ENCODE peak calls at places on chromosomes 12 and 14, in ten cellular contexts. G is HepG2, Q is neuronal stem cell, Z is lung, F is cardiac muscle cell, K is A549, T is RWPE2, B is upper lobe of right lung, S is fibroblast of lung, H is dorsolateral prefrontal cortex. M is an unnamed sample.

GRCh38 chr14:99745307-99745951 is 47.8 kb upstream of the EML1 start:
- DNase-seq in S (peak), Z (no peak), B (no peak), F (no peak), Q (no peak), K (no peak), H (no peak), T (no peak), G (no peak), M (no peak)

GRCh38 chr12:79776111-79776510 is 85.3 kb upstream of the PAWR start:
- DNase-seq in S (peak), G (peak), B (no peak), K (no peak), Q (no peak), Z (no peak), H (no peak), T (no peak), F (peak), M (no peak)

GRCh38 chr14:99728231-99728920 is 44.3 kb downstream of the CYP46A1 start:
- DNase-seq in K (no peak), F (no peak), G (no peak), Q (no peak), T (peak), Z (no peak), B (peak), S (no peak), H (peak), M (peak)

GRCh38 chr12:63918788-63919300 is 74.3 kb downstream of the SRGAP1 start:
- DNase-seq in K (peak), B (no peak), G (peak), Z (no peak), T (no peak), Q (no peak), S (peak), F (peak), H (no peak), M (no peak)

GRCh38 chr12:90090929-90091651 is 382.5 kb upstream of the ATP2B1 start:
- DNase-seq in F (peak), S (peak), Q (peak), G (no peak), Z (peak), K (peak), T (peak), B (no peak), H (peak), M (no peak)

GRCh38 chr12:104975621-104976343 is 10.3 kb upstream of the NOPCHAP1 start:
- DNase-seq in Q (no peak), S (peak), H (no peak), Z (no peak), B (no peak), T (no peak), G (no peak), K (no peak), F (peak), M (no peak)

GRCh38 chr14:51079085-51079484 is 15.8 kb downstream of the TRIM9 start:
- DNase-seq in G (no peak), T (no peak), K (no peak), B (no peak), H (no peak), S (no peak), F (peak), Q (no peak), Z (no peak), M (no peak)

GRCh38 chr12:94240171-94240570 is 91.8 kb downstream of the PLXNC1 start:
- DNase-seq in T (no peak), G (no peak), S (no peak), F (no peak), K (no peak), Q (no peak), H (no peak), B (no peak), Z (no peak), M (no peak)

GRCh38 chr14:38964630-38965029 is 138.4 kb downstream of the SEC23A start:
- DNase-seq in G (peak), Q (no peak), H (no peak), B (no peak), S (peak), Z (no peak), K (no peak), F (peak), T (no peak), M (no peak)

GRCh38 chr12:457676-458075 is 2.1 kb upstream of the B4GALNT3 start:
- DNase-seq in K (no peak), S (no peak), F (no peak), H (peak), B (no peak), T (no peak), G (no peak), Q (no peak), Z (no peak), M (no peak)

GRCh38 chr14:74856366-74856765 is 19.6 kb downstream of the PROX2 start:
- DNase-seq in S (no peak), K (no peak), Q (no peak), H (no peak), G (no peak), Z (no peak), F (no peak), B (no peak), T (no peak), M (no peak)

GRCh38 chr14:63993992-63994391 is 141.2 kb downstream of the SYNE2 start:
- DNase-seq in G (no peak), Z (no peak), H (no peak), Q (no peak), S (no peak), T (no peak), K (no peak), F (peak), B (no peak), M (no peak)

GRCh38 chr14:104390221-104390931 is 189.2 kb upstream of the C14orf180 start:
- DNase-seq in S (no peak), B (peak), Q (no peak), F (no peak), K (no peak), Z (no peak), H (peak), G (no peak), T (peak), M (peak)

GRCh38 chr14:74511966-74512365 is 18.4 kb downstream of the ISCA2 start:
- DNase-seq in S (no peak), H (peak), B (peak), Q (no peak), K (no peak), F (no peak), G (no peak), Z (no peak), T (peak), M (peak)

GRCh38 chr12:31008961-31009840 is 64.5 kb upstream of the DDX11 start:
- DNase-seq in F (no peak), G (no peak), T (no peak), S (no peak), Q (no peak), B (peak), Z (no peak), H (no peak), K (no peak), M (no peak)

DNA sequence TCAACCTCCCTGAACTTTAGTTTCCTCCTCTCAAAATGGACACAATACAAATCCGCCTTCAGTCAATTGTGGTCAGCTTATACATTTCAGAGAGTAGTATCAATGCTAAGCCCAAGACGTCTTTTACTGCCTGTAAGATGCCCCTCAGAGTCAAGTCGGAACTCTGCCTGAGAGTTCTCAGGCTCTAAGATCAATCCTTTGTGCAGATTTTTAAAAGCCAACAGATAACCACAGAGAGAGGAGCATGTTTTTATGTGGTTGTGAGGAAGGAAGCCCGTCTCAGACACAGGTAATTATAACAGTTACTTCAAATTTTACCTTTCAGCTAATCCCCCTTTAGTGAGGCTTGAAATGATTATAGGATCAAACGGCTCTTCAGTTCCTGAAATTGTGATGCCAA is 91.6 kb downstream of the HELB start:
- DNase-seq in G (no peak), B (no peak), S (no peak), K (no peak), F (no peak), H (no peak), T (no peak), Q (no peak), Z (no peak), M (no peak)
- H3K27ac ChIP-seq in G (no peak), B (no peak), S (no peak), K (no peak), F (no peak), H (no peak), T (no peak), Q (no peak), Z (no peak), M (no peak)

GRCh38 chr14:65412881-65413738 is 580 bp downstream of the FUT8 start:
- DNase-seq in B (peak), Q (peak), F (peak), K (peak), G (peak), T (peak), S (peak), Z (peak), H (peak), M (peak)
- H3K27ac ChIP-seq in B (peak), Q (peak), F (peak), K (peak), G (peak), T (peak), S (peak), Z (peak), H (peak), M (no peak)

DNA sequence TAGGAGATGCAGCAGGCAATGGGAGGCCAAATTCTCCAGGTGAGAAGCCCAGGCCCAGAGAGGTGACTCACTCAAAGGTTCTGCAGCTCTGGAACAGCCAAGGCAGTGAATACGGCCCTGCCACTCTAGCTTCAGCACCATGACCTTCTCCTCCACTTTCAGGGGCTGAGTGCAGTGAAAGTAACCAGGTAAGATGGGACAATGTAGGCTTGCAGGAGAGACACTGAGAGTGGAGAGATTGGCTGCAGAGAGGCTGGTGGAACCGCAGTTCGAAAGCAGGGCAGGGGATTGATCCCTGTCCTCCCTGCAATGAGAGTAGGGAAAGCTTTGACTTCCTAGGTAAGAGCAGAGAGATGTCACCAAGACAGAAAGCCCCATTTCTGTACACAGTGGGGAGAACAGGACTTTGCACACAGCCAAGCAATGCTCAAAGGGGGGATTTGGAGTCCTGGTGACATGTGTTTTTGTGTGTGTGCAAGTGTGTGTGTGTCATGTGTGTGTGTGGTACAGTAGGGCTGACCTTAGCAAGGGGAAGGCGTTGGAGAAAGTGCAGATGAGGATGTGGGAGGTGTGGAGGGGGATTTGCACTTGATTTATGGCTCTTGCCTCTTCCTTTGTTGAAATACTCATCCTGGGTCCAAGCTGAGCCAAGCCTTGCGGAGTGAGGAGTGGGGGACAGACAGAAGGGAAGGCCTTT is 12.7 kb downstream of the DHRS2 start:
- DNase-seq in K (no peak), H (no peak), Q (no peak), G (no peak), Z (no peak), B (no peak), S (no peak), T (no peak), F (no peak), M (no peak)
- H3K27ac ChIP-seq in K (no peak), H (no peak), Q (no peak), G (no peak), Z (no peak), B (no peak), S (no peak), T (no peak), F (no peak), M (no peak)

GRCh38 chr12:91577586-91578539 is 395.2 kb upstream of the DCN start:
- DNase-seq in S (peak), T (no peak), K (peak), Z (no peak), F (peak), Q (no peak), G (no peak), B (no peak), H (no peak), M (no peak)
- H3K27ac ChIP-seq in S (no peak), T (no peak), K (peak), Z (no peak), F (no peak), Q (no peak), G (no peak), B (no peak), H (peak), M (no peak)

GRCh38 chr14:55120466-55121144 is 8.4 kb upstream of the LGALS3 start:
- DNase-seq in Q (no peak), F (peak), T (no peak), Z (no peak), H (no peak), G (no peak), S (no peak), K (no peak), B (no peak), M (peak)

GRCh38 chr14:55116246-55117030 is 12.6 kb upstream of the LGALS3 start:
- DNase-seq in B (no peak), Z (no peak), G (peak), F (no peak), S (no peak), K (no peak), Q (no peak), H (no peak), T (no peak), M (no peak)

GRCh38 chr14:55121146-55121545 is 7.9 kb upstream of the LGALS3 start:
- DNase-seq in B (no peak), F (no peak), S (no peak), T (no peak), Z (no peak), K (no peak), Q (no peak), H (no peak), G (no peak), M (no peak)

GRCh38 chr14:55117816-55118441 is 11.1 kb upstream of the LGALS3 start:
- DNase-seq in S (peak), K (no peak), B (no peak), Z (no peak), H (no peak), G (no peak), F (peak), T (no peak), Q (no peak), M (no peak)

GRCh38 chr14:55118761-55119160 is 10.3 kb upstream of the LGALS3 start:
- DNase-seq in B (no peak), K (no peak), G (no peak), H (no peak), Z (no peak), Q (no peak), S (no peak), T (no peak), F (no peak), M (no peak)
- H3K27ac ChIP-seq in B (peak), K (no peak), G (no peak), H (peak), Z (peak), Q (no peak), S (no peak), T (no peak), F (no peak), M (no peak)

DNA sequence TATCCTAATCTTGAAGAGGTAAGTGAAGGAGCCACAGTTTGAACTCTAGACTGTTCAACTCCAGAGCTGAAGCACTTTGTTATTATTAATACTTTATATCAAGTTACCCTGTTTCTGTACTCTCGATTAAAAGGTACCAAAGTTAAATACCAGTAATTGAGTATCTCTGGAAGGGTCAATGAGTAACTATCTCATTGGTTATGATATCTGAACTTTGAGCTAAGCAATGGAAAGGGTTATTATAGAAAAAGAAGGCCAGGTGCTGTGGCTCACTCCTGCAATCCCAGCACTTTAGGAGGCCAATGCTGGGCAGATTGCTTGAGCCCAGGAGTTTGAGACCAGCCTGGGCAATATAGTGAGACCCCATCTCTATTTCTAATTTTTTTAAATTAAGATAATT is 9.9 kb downstream of the TMEM19 start:
- DNase-seq in T (no peak), Z (no peak), F (no peak), H (no peak), S (no peak), K (no peak), Q (no peak), G (no peak), B (no peak), M (no peak)
- H3K27ac ChIP-seq in T (no peak), Z (no peak), F (peak), H (no peak), S (no peak), K (no peak), Q (no peak), G (no peak), B (no peak), M (no peak)